ENCODE peak calls at places on chromosome 5, in seven cellular contexts. S, L, W, F, H, P and J are unnamed samples.

GRCh38 chr5:159208508-159209437 is 580 bp downstream of the RNF145 start:
- DNase-seq in H (peak; percentile 50), L (peak; percentile 28), W (peak; percentile 58), F (peak; percentile 86), S (peak; percentile 46), P (no peak), J (peak; percentile 3)

GRCh38 chr5:16856531-16856930 is 79.6 kb downstream of the MYO10 start:
- DNase-seq in H (peak; percentile 66), W (no peak), F (no peak), P (no peak), S (no peak), L (peak; percentile 78), J (peak; percentile 95)

GRCh38 chr5:6401410-6401809 is 23.1 kb upstream of the MED10 start:
- DNase-seq in H (no peak), F (no peak), P (no peak), L (no peak), S (no peak), W (no peak), J (no peak)

GRCh38 chr5:142748568-142749249 is 21.5 kb upstream of the ARHGAP26 start:
- DNase-seq in S (peak; percentile 26), F (peak; percentile 63), W (peak; percentile 57), P (no peak), L (no peak), H (no peak), J (no peak)

GRCh38 chr5:159049844-159050318 is 49.8 kb downstream of the EBF1 start:
- DNase-seq in H (peak; percentile 76), P (no peak), L (peak; percentile 57), W (no peak), S (no peak), F (peak; percentile 33), J (no peak)

GRCh38 chr5:79938468-79938867 is 52.6 kb downstream of the MTX3 start:
- DNase-seq in P (no peak), W (peak; percentile 33), S (no peak), F (no peak), H (no peak), L (no peak), J (no peak)

GRCh38 chr5:147303251-147303650 is 68.4 kb downstream of the STK32A start:
- DNase-seq in H (no peak), L (peak; percentile 16), S (no peak), W (no peak), F (no peak), P (no peak), J (no peak)

GRCh38 chr5:133428072-133428660 is 184.2 kb downstream of the FSTL4 start:
- DNase-seq in F (no peak), P (no peak), H (no peak), W (no peak), S (no peak), L (no peak), J (no peak)

GRCh38 chr5:150624334-150625163 is 15.9 kb upstream of the SYNPO start:
- DNase-seq in H (no peak), S (no peak), W (peak; percentile 56), F (no peak), P (no peak), L (no peak), J (no peak)

GRCh38 chr5:79547982-79548381 is 34.0 kb upstream of the HOMER1 start:
- DNase-seq in P (no peak), L (no peak), S (no peak), F (no peak), H (no peak), W (no peak), J (peak; percentile 93)

GRCh38 chr5:143642791-143643190 is 169.2 kb upstream of the HMHB1 start:
- DNase-seq in F (no peak), L (peak; percentile 36), P (no peak), H (no peak), W (no peak), S (no peak), J (no peak)

GRCh38 chr5:27969157-27969556 is 930.8 kb upstream of the CDH9 start:
- DNase-seq in S (no peak), H (no peak), F (no peak), W (no peak), P (no peak), L (no peak), J (no peak)

GRCh38 chr5:150298701-150299451 is 3.8 kb downstream of the ARSI start:
- DNase-seq in P (no peak), H (peak; percentile 99), W (no peak), S (no peak), L (peak; percentile 99), F (no peak), J (peak; percentile 41)

GRCh38 chr5:6745706-6746217 is 32.5 kb downstream of the TENT4A start:
- DNase-seq in L (peak; percentile 79), F (peak; percentile 33), W (no peak), H (peak; percentile 68), P (no peak), S (no peak), J (peak; percentile 75)

GRCh38 chr5:132493241-132493640 is 2.7 kb upstream of the IRF1 start:
- DNase-seq in F (no peak), H (no peak), W (no peak), S (no peak), P (no peak), L (no peak), J (no peak)

GRCh38 chr5:179866241-179867078 is 7.8 kb upstream of the MRNIP start:
- DNase-seq in F (no peak), W (no peak), L (no peak), P (no peak), S (no peak), H (no peak), J (no peak)

GRCh38 chr5:31982027-31982426 is 192.1 kb downstream of the GOLPH3 start:
- DNase-seq in W (no peak), H (no peak), L (no peak), S (no peak), F (no peak), P (no peak), J (no peak)

GRCh38 chr5:11878846-11879245 is 25.4 kb downstream of the CTNND2 start:
- DNase-seq in F (no peak), P (no peak), S (no peak), W (no peak), L (no peak), H (no peak), J (no peak)

GRCh38 chr5:153565822-153566221 is 75.4 kb downstream of the GRIA1 start:
- DNase-seq in H (peak; percentile 47), P (no peak), F (no peak), W (no peak), L (peak; percentile 76), S (no peak), J (no peak)

GRCh38 chr5:110790673-110791072 is 51.9 kb downstream of the SLC25A46 start:
- DNase-seq in H (peak; percentile 63), W (no peak), P (no peak), S (no peak), L (peak; percentile 82), F (no peak), J (peak; percentile 85)

GRCh38 chr5:58248221-58248620 is 211.7 kb downstream of the PLK2 start:
- DNase-seq in P (no peak), W (no peak), F (no peak), S (no peak), L (no peak), H (peak; percentile 24), J (no peak)

DNA sequence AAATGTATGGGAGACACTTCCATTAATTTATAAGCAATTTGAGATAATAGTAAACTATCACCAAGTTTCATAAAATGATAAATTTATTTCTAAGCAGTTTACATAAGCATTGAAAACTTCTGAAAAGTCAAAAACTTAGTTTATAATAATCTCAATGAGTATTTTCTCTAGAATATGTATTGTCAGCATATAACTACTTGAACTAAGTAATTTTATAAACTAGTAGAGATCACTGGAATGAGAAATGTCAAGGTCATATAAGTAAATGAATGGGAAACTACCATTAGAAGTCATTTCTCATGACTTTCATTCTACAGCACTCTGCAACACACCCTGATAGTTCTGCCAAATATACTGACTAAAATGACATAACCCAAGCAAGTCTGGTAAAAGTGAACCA is 3.4 kb downstream of the TBCA start:
- DNase-seq in H (no peak), P (no peak), S (no peak), F (no peak), L (no peak), W (no peak), J (no peak)
- H3K23ac ChIP-seq in H (no peak overlapping the region), P (no peak overlapping the region), S (no peak overlapping the region), F (no peak overlapping the region), L (no peak overlapping the region), W (no peak overlapping the region), J (no peak overlapping the region)

DNA sequence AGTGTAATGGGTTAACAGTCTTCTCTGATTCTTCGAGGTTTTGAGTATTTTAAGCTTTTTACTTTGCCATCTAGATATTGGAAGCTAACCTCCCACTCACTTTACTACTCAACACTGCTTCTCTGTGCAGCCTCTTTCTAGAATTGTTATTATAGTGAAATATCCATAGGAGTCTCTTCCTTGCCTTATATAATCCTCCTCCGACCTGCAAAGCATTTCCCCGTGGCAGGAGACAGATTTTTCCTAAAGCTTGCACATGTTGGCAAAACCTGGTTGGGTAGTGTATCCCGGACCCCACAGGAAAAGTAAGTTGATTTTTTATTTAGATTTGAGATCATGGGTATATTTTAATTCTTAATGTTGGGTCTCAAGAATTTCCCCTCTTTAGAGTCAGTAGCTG is 249.1 kb downstream of the CD180 start:
- DNase-seq in S (no peak), H (no peak), P (no peak), L (no peak), W (no peak), F (no peak), J (no peak)
- H3K23ac ChIP-seq in S (no peak overlapping the region), H (no peak overlapping the region), P (no peak overlapping the region), L (no peak overlapping the region), W (no peak overlapping the region), F (no peak overlapping the region), J (no peak overlapping the region)

GRCh38 chr5:154863291-154864080 is 5.1 kb downstream of the CNOT8 start:
- DNase-seq in P (no peak), L (no peak), F (no peak), H (no peak), S (no peak), W (no peak), J (no peak)
- H3K23ac ChIP-seq in P (no peak overlapping the region), L (no peak overlapping the region), F (no peak overlapping the region), H (no peak overlapping the region), S (no peak overlapping the region), W (no peak overlapping the region), J (no peak overlapping the region)

GRCh38 chr5:62374090-62374489 is 29.6 kb downstream of the DIMT1 start:
- DNase-seq in S (no peak), F (no peak), H (no peak), P (no peak), L (no peak), W (no peak), J (no peak)

GRCh38 chr5:62371409-62371808 is 32.3 kb downstream of the DIMT1 start:
- DNase-seq in W (no peak), H (no peak), P (no peak), S (no peak), F (no peak), L (peak; percentile 2), J (no peak)

GRCh38 chr5:62373382-62373781 is 30.3 kb downstream of the DIMT1 start:
- DNase-seq in W (no peak), S (no peak), H (no peak), P (no peak), F (no peak), L (no peak), J (no peak)

GRCh38 chr5:62372600-62372999 is 31.1 kb downstream of the DIMT1 start:
- DNase-seq in F (no peak), S (no peak), W (no peak), P (no peak), L (no peak), H (no peak), J (no peak)

DNA sequence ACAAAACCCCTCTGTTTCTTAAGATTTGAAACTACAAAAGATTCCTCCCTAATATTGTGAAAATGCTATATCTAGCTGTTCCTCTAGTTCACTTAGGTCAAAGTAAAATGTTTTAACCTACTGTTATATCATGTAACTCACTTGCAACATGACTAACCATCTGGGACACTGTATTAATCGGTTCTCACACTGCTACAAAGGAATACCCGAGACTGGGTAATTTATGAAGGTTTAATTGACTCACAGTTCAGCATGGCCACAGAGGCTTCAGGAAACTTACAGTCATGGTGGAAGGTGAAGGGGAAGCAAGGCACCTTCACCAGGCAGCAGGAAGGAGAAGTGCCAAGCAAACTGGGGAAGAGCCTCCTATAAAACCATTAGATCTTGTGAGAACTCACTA is 34.7 kb downstream of the DIMT1 start:
- DNase-seq in L (no peak), H (no peak), F (no peak), S (no peak), W (no peak), P (no peak), J (no peak)
- H3K23ac ChIP-seq in L (no peak overlapping the region), H (no peak overlapping the region), F (no peak overlapping the region), S (no peak overlapping the region), W (no peak overlapping the region), P (no peak overlapping the region), J (no peak overlapping the region)